ENCODE peak calls at places on chromosome 5, in eight cellular contexts. Y is heart left ventricle, S is transverse colon, H is testis, L is tibial artery, R is stomach, B is upper lobe of left lung, O is hepatocyte. M is an unnamed sample.

GRCh38 chr5:80246995-80247729 is 8.7 kb downstream of the SERINC5 start:
- DNase-seq in S (peak; percentile 73), B (no peak), H (peak; percentile 72), L (peak; percentile 68), R (peak; percentile 62), O (peak; percentile 90), Y (peak; percentile 48), M (peak; percentile 55)

GRCh38 chr5:58412932-58413331 is 47.0 kb downstream of the PLK2 start:
- DNase-seq in H (no peak), S (no peak), Y (no peak), B (no peak), L (no peak), R (no peak), O (no peak), M (no peak)

GRCh38 chr5:73367650-73368049 is 80.9 kb downstream of the FOXD1 start:
- DNase-seq in L (no peak), S (no peak), B (no peak), Y (no peak), O (no peak), H (no peak), R (no peak), M (no peak)

GRCh38 chr5:19555876-19556275 is 432.1 kb downstream of the CDH18 start:
- DNase-seq in Y (no peak), O (no peak), H (no peak), S (no peak), R (no peak), L (no peak), B (no peak), M (no peak)

GRCh38 chr5:157108961-157109360 is at the start of gene HAVCR2:
- DNase-seq in R (peak; percentile 39), L (peak; percentile 73), Y (peak; percentile 30), H (peak; percentile 32), B (no peak), S (peak; percentile 42), O (no peak), M (peak; percentile 70)

GRCh38 chr5:153960269-153961215 is 78.2 kb downstream of the FAM114A2 start:
- DNase-seq in L (no peak), B (peak; percentile 21), H (no peak), S (no peak), Y (no peak), R (no peak), O (no peak), M (no peak)

GRCh38 chr5:80034962-80035821 is at the start of gene THBS4:
- DNase-seq in R (no peak), S (no peak), O (peak; percentile 18), B (peak; percentile 84), L (no peak), H (no peak), Y (peak; percentile 40), M (no peak)

GRCh38 chr5:9395736-9396135 is 150.1 kb downstream of the SEMA5A start:
- DNase-seq in L (no peak), H (no peak), O (no peak), B (no peak), R (no peak), Y (no peak), S (no peak), M (no peak)

GRCh38 chr5:135033026-135033861 is 784 bp downstream of the PITX1 start:
- DNase-seq in L (peak; percentile 79), S (no peak), B (peak; percentile 89), O (peak; percentile 59), Y (no peak), R (peak; percentile 43), H (no peak), M (peak; percentile 45)

GRCh38 chr5:99034336-99034735 is 105.5 kb upstream of the CHD1 start:
- DNase-seq in L (no peak), H (no peak), B (no peak), Y (no peak), S (peak; percentile 72), O (peak; percentile 55), R (peak; percentile 33), M (no peak)

GRCh38 chr5:10445352-10445751 is 3.7 kb downstream of the ROPN1L start:
- DNase-seq in O (no peak), R (no peak), L (no peak), H (no peak), Y (no peak), B (no peak), S (no peak), M (no peak)

GRCh38 chr5:51567636-51568035 is 184.4 kb downstream of the ISL1 start:
- DNase-seq in R (no peak), L (no peak), B (no peak), H (no peak), O (no peak), Y (no peak), S (no peak), M (no peak)

GRCh38 chr5:38662088-38662487 is 105.6 kb upstream of the LIFR start:
- DNase-seq in R (no peak), B (no peak), O (no peak), Y (no peak), H (no peak), L (no peak), S (no peak), M (no peak)

GRCh38 chr5:118042076-118042475 is 946.3 kb downstream of the DTWD2 start:
- DNase-seq in S (no peak), H (no peak), L (no peak), Y (no peak), O (no peak), R (no peak), B (no peak), M (no peak)

GRCh38 chr5:118040496-118040895 is 947.9 kb downstream of the DTWD2 start:
- DNase-seq in O (no peak), L (no peak), Y (no peak), S (no peak), H (no peak), R (no peak), B (no peak), M (no peak)

GRCh38 chr5:118043531-118043930 is 944.8 kb downstream of the DTWD2 start:
- DNase-seq in R (no peak), B (no peak), O (no peak), S (no peak), H (no peak), Y (no peak), L (no peak), M (no peak)

GRCh38 chr5:118044169-118044568 is 944.2 kb downstream of the DTWD2 start:
- DNase-seq in O (no peak), R (no peak), S (no peak), H (no peak), Y (no peak), B (no peak), L (no peak), M (no peak)
- H3K4me1 ChIP-seq in O (no peaks in the 10 kb centered on the region), R (no peaks in the 10 kb centered on the region), S (no peaks in the 10 kb centered on the region), H (no peaks in the 10 kb centered on the region), Y (no peaks in the 10 kb centered on the region), B (no peaks in the 10 kb centered on the region), L (no peaks in the 10 kb centered on the region), M (no peaks in the 10 kb centered on the region)

GRCh38 chr5:170429014-170429413 is 39.8 kb upstream of the KCNMB1 start:
- DNase-seq in H (no peak), S (no peak), B (peak; percentile 32), L (peak; percentile 10), O (no peak), R (no peak), Y (no peak), M (no peak)
- TF ChIP-seq CTCF in H (peak; percentile 13), S (no peak), B (no peak), L (peak; percentile 10), O (no peak), R (no peak), Y (no peak), M (no peak)

GRCh38 chr5:33433303-33434255 is 7.2 kb upstream of the TARS1 start:
- DNase-seq in S (peak; percentile 30), Y (no peak), L (no peak), R (no peak), B (no peak), H (no peak), O (no peak), M (no peak)
- H3K27ac ChIP-seq in S (peak overlapping the region; percentile 74), Y (no peak overlapping the region), L (no peak overlapping the region), R (no peak overlapping the region), B (no peak overlapping the region), H (no peak overlapping the region), O (peak overlapping the region; percentile 43), M (no peak overlapping the region)

DNA sequence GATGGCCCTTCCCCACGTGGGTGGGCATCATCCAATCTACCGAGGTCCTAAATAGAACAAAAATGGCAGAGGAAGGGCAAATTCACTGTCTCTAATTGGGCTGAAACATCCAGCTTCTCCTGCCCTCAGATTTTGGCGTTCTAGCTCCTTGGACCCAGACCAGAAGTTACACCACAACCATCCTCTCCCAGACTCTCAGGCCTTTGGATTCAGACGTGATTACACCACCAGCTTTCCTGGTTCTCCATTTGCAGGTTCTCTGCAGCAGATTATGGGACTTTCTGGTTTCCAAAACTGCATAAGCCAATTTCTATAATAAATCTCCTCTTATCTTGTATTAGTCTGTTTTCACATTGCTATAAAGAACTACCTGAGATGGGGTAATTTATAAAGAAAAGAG is 73.6 kb upstream of the STARD4 start:
- DNase-seq in S (no peak), O (no peak), B (no peak), L (no peak), Y (no peak), R (no peak), H (no peak), M (no peak)
- H3K4me1 ChIP-seq in S (no peaks in the 10 kb centered on the region), O (peaks cover 6% of the 10 kb centered on the region), B (no peaks in the 10 kb centered on the region), L (no peaks in the 10 kb centered on the region), Y (peaks cover 11% of the 10 kb centered on the region), R (no peaks in the 10 kb centered on the region), H (no peaks in the 10 kb centered on the region), M (peaks cover 5% of the 10 kb centered on the region)

DNA sequence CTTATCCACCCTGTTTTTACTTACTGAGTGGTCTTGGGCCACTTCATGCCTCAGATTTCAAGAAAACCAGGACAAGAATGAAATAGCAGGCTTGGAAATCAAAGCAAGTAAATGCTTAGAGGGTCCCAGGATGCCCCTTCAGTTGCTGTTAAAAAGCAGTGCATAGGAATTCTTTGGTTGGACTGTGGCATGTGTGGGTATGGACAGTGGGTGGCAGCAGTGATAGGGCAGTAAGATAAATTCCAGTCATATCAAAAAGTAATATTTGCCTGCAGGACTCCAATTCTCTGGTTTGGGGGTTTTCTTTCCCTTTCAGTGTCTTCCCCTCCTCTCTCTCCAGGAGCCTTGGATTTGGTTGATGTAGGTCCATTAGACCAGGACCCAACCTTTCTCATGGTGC is 306.7 kb upstream of the CLINT1 start:
- DNase-seq in Y (no peak), S (no peak), B (no peak), L (no peak), H (no peak), R (no peak), O (no peak), M (no peak)
- TF ChIP-seq CTCF in Y (no peak), S (no peak), B (no peak), L (no peak), H (no peak), R (no peak), O (no peak), M (no peak)

DNA sequence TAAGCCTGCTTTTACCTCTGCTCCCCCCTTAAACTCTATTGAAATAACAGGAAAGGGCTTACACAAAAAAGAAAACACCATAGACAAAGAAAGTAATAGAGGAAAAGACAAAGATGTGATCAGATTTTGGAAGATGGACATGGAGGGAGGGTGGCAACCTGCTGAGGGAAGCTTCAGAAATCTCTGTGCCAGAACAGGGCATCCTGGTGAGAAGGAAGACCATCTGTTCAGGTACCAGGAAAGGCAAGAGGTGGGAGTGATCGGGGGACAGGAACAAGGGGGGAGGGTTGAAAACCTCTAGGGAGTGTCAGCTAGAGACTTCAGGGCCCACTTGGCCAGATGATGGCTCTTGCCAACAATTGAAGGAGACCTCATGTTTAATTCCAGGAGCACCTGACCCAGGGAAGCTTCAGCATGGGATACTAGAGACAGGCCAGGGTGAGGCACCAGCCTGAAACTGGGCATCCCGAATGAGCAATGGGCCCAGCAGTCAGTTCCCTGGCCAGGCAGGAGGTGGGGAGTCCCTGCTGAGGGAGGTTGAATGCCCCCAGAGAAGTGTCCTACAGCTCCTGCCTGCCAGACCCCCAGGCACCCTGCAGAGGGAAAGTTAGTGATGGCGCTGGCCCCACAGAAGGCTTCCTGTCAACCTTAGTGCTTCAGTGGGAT is 8.2 kb downstream of the SQSTM1 start:
- DNase-seq in O (no peak), S (no peak), H (no peak), Y (no peak), L (no peak), B (no peak), R (no peak), M (no peak)
- H3K27ac ChIP-seq in O (peak overlapping the region; percentile 9), S (no peak overlapping the region), H (no peak overlapping the region), Y (no peak overlapping the region), L (peak overlapping the region; percentile 29), B (no peak overlapping the region), R (peak overlapping the region; percentile 26), M (peak overlapping the region; percentile 4)